ENCODE peak calls at places on chromosome 6, in ten cellular contexts. R is prostate gland, Y is glutamatergic neuron, Z is choroid plexus epithelial cell, G is AG09319, V is nephron progenitor cell, D is Peyer's patch, E is foreskin keratinocyte, W is HCT116, P is neural crest cell. U is an unnamed sample.

GRCh38 chr6:155200012-155200411 is 63.8 kb upstream of the CLDN20 start:
- DNase-seq in G (no peak), R (no peak), E (no peak), V (no peak), Y (no peak), W (no peak), D (no peak), P (no peak), Z (peak), U (peak)

GRCh38 chr6:121780325-121781313 is 345.2 kb downstream of the GJA1 start:
- DNase-seq in Y (peak), D (no peak), Z (peak), P (no peak), G (peak), R (peak), V (peak), E (peak), W (peak), U (peak)

GRCh38 chr6:170172406-170172805 is 118.5 kb downstream of the DLL1 start:
- DNase-seq in R (no peak), G (no peak), Y (no peak), P (no peak), D (no peak), Z (no peak), E (no peak), V (no peak), W (no peak), U (no peak)

GRCh38 chr6:129936329-129937165 is 75.4 kb upstream of the TMEM244 start:
- DNase-seq in E (peak), W (peak), R (no peak), V (peak), G (peak), D (no peak), Z (peak), Y (peak), P (peak), U (peak)

GRCh38 chr6:56581561-56581960 is 61.1 kb downstream of the DST start:
- DNase-seq in G (no peak), P (no peak), R (no peak), V (no peak), E (no peak), D (no peak), Y (no peak), Z (no peak), W (no peak), U (no peak)

GRCh38 chr6:44841829-44842228 is 454.3 kb downstream of the CDC5L start:
- DNase-seq in Z (no peak), Y (no peak), D (no peak), G (no peak), E (no peak), W (no peak), P (no peak), R (no peak), V (no peak), U (no peak)

GRCh38 chr6:11911535-11911934 is 100.6 kb upstream of the HIVEP1 start:
- DNase-seq in V (no peak), E (no peak), D (no peak), P (no peak), Y (no peak), Z (no peak), R (no peak), G (no peak), W (no peak), U (peak)

GRCh38 chr6:157982297-157982579 is 575 bp downstream of the SYNJ2 start:
- DNase-seq in G (no peak), P (no peak), Y (peak), Z (peak), E (no peak), W (no peak), R (peak), V (no peak), D (peak), U (no peak)

GRCh38 chr6:143843689-143844405 is 709 bp downstream of the LTV1 start:
- DNase-seq in V (no peak), Y (no peak), D (no peak), P (no peak), W (no peak), E (peak), R (no peak), G (no peak), Z (peak), U (no peak)

GRCh38 chr6:156395276-156395675 is 381.9 kb upstream of the ARID1B start:
- DNase-seq in D (peak), R (no peak), Y (no peak), P (no peak), V (no peak), G (no peak), Z (no peak), E (no peak), W (no peak), U (no peak)

GRCh38 chr6:142302427-142303190 is 802 bp downstream of the ADGRG6 start:
- DNase-seq in Y (no peak), Z (no peak), R (peak), W (peak), P (no peak), E (peak), G (no peak), V (no peak), D (no peak), U (no peak)

GRCh38 chr6:156850356-156850755 is 73.2 kb downstream of the ARID1B start:
- DNase-seq in W (no peak), R (no peak), Z (no peak), Y (no peak), D (no peak), P (no peak), V (no peak), G (no peak), E (no peak), U (no peak)

GRCh38 chr6:152695317-152696043 is 2.2 kb upstream of the MYCT1 start:
- DNase-seq in P (no peak), G (no peak), R (no peak), Y (no peak), V (no peak), E (peak), D (no peak), W (no peak), Z (peak), U (no peak)

GRCh38 chr6:158631678-158632537 is 12.6 kb downstream of the DYNLT1 start:
- DNase-seq in R (no peak), Z (peak), W (peak), V (no peak), P (no peak), D (peak), E (no peak), G (no peak), Y (no peak), U (peak)

GRCh38 chr6:110395221-110395620 is 20.2 kb downstream of the DDO start:
- DNase-seq in G (no peak), D (no peak), W (no peak), Y (no peak), R (no peak), Z (no peak), P (no peak), V (no peak), E (no peak), U (no peak)

GRCh38 chr6:40710626-40711354 is 123.6 kb upstream of the LRFN2 start:
- DNase-seq in D (no peak), P (no peak), Z (peak), V (no peak), G (no peak), W (no peak), E (no peak), R (no peak), Y (no peak), U (no peak)

GRCh38 chr6:111995409-111995808 is 58.5 kb upstream of the CCN6 start:
- DNase-seq in P (no peak), G (no peak), V (no peak), W (no peak), D (no peak), R (no peak), E (no peak), Z (no peak), Y (no peak), U (peak)

GRCh38 chr6:155782320-155782730 is 326.7 kb upstream of the NOX3 start:
- DNase-seq in E (peak), G (peak), D (no peak), R (peak), Z (peak), P (no peak), Y (no peak), V (no peak), W (peak), U (peak)

GRCh38 chr6:128275681-128276080 is 244.7 kb downstream of the PTPRK start:
- DNase-seq in W (no peak), Y (no peak), Z (peak), P (no peak), D (no peak), G (no peak), R (no peak), E (no peak), V (no peak), U (no peak)

GRCh38 chr6:108156180-108156937 is 9.5 kb upstream of the NR2E1 start:
- DNase-seq in R (peak), V (no peak), P (no peak), D (no peak), W (no peak), Z (no peak), G (no peak), E (no peak), Y (no peak), U (peak)

GRCh38 chr6:7401103-7401502 is 11.5 kb downstream of the RIOK1 start:
- DNase-seq in V (no peak), E (no peak), W (no peak), P (no peak), Z (peak), D (no peak), Y (no peak), R (no peak), G (no peak), U (peak)

GRCh38 chr6:139967497-139967896 is 593.0 kb upstream of the CITED2 start:
- DNase-seq in W (no peak), V (no peak), E (no peak), G (no peak), Y (no peak), D (no peak), P (no peak), R (no peak), Z (peak), U (no peak)

GRCh38 chr6:403659-404655 is 12.4 kb downstream of the IRF4 start:
- DNase-seq in Z (no peak), P (no peak), W (no peak), Y (no peak), G (no peak), D (no peak), R (no peak), V (no peak), E (no peak), U (no peak)

GRCh38 chr6:48113130-48113529 is 2.1 kb upstream of the PTCHD4 start:
- DNase-seq in Z (no peak), E (no peak), D (no peak), P (no peak), V (no peak), Y (no peak), W (no peak), R (no peak), G (no peak), U (no peak)

GRCh38 chr6:125014157-125014957 is 52.1 kb downstream of the RNF217 start:
- DNase-seq in P (no peak), Z (peak), R (no peak), D (no peak), W (no peak), G (peak), E (peak), Y (no peak), V (no peak), U (peak)

GRCh38 chr6:82741325-82741995 is 324.2 kb downstream of the UBE3D start:
- DNase-seq in G (no peak), W (no peak), R (no peak), E (no peak), Z (no peak), D (no peak), Y (no peak), P (no peak), V (no peak), U (peak)

GRCh38 chr6:89567635-89568390 is 70.7 kb downstream of the LYRM2 start:
- DNase-seq in Z (no peak), D (no peak), P (no peak), G (no peak), E (no peak), Y (no peak), V (no peak), W (no peak), R (no peak), U (no peak)

GRCh38 chr6:170208171-170208601 is 82.7 kb downstream of the DLL1 start:
- DNase-seq in V (no peak), Y (no peak), P (no peak), G (no peak), E (no peak), D (peak), W (no peak), Z (no peak), R (peak), U (no peak)

GRCh38 chr6:110878751-110879539 is 4.4 kb downstream of the AMD1 start:
- DNase-seq in V (peak), G (no peak), W (no peak), Z (peak), D (no peak), E (no peak), Y (peak), R (peak), P (peak), U (peak)

GRCh38 chr6:82955841-82956240 is 109.8 kb downstream of the UBE3D start:
- DNase-seq in G (no peak), V (no peak), W (no peak), Y (no peak), R (no peak), Z (peak), E (peak), D (no peak), P (no peak), U (peak)

GRCh38 chr6:166419268-166419667 is 36.5 kb upstream of the MPC1 start:
- DNase-seq in V (no peak), Z (peak), E (peak), P (no peak), Y (no peak), W (no peak), G (no peak), R (no peak), D (no peak), U (no peak)

GRCh38 chr6:28643017-28643740 is 117.5 kb downstream of the GPX5 start:
- DNase-seq in Y (peak), R (no peak), E (peak), D (no peak), W (peak), P (peak), G (peak), V (peak), Z (peak), U (peak)

GRCh38 chr6:112690497-112691202 is 343.5 kb downstream of the RFPL4B start:
- DNase-seq in R (no peak), G (peak), D (no peak), Z (peak), E (no peak), W (no peak), V (no peak), Y (no peak), P (no peak), U (peak)

GRCh38 chr6:141548969-141549368 is 583.8 kb upstream of the GJE1 start:
- DNase-seq in W (no peak), D (no peak), Z (peak), R (no peak), Y (no peak), G (no peak), V (no peak), E (peak), P (no peak), U (no peak)

GRCh38 chr6:6900566-6901204 is 207.1 kb upstream of the RREB1 start:
- DNase-seq in W (no peak), V (no peak), Z (no peak), D (no peak), E (no peak), P (no peak), Y (no peak), G (no peak), R (no peak), U (no peak)

GRCh38 chr6:28772480-28773381 is 151.1 kb downstream of the TRIM27 start:
- DNase-seq in D (no peak), R (no peak), W (peak), V (peak), P (no peak), Z (no peak), Y (no peak), G (no peak), E (no peak), U (no peak)

DNA sequence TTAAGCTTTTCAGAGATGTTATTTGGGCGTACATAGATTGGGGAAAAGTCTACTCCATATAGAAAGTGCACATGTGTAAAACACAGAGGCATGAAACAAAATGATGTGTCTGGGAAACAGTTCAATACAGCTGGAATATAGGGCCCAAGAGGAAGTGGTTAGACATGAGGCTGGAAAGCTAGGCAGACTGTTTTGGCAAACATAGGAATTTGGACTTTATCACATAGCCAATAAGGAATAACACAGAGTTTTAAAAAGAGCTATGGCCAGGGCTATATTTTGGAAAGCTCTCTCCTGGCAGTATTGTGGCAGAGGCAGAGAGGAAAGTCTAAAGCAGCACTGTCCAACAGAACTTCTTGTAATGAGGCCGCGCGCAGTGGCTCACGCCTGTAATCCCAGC is 2.5 kb upstream of the BRD2 start:
- DNase-seq in W (no peak), P (no peak), Z (no peak), Y (no peak), G (no peak), R (no peak), V (no peak), E (no peak), D (no peak), U (no peak)
- TF ChIP-seq CTCF in W (no peak), P (no peak), Z (no peak), Y (no peak), G (no peak), R (no peak), V (no peak), E (no peak), D (no peak), U (no peak)

DNA sequence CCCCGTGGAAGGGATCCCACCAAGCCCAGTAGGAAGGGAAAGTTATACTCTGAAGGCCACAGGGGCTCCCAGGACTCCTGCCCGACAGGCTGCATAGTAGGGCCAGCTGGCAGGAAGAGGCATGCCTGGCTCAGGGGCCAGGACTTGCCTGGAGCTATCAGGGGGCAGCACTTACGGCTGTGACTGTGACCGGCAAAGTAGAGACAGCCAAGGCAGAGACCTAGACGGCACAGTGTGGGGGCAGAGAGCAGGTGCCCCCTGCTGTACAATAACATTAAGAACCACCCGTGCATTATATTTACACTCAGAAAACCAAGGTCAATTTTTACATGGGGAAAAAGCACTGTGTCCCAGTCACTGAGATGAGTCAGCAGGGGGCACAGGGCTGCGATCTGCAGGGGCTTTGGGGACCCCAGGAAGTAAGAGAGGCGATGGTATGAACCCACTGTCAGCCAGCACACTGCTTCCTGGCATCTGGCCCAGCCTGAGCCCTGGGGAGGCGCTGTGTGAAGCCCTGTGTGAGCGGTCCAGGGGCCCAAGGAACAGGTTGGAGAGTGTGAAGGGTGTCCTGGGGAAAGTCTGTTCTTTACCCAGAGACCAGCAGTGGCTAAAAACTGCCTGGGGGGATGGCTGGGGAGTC is 9.9 kb downstream of the CCDC167 start:
- DNase-seq in W (no peak), D (peak), P (no peak), Z (peak), E (no peak), V (no peak), R (no peak), G (no peak), Y (no peak), U (no peak)
- TF ChIP-seq CTCF in W (peak), D (no peak), P (no peak), Z (peak), E (peak), V (no peak), R (no peak), G (peak), Y (no peak), U (peak)

GRCh38 chr6:2989332-2990178 is 10.1 kb upstream of the NQO2 start:
- DNase-seq in E (peak), R (peak), G (peak), Y (peak), V (peak), W (peak), D (peak), Z (peak), P (peak), U (peak)
- TF ChIP-seq CTCF in E (no peak), R (no peak), G (no peak), Y (peak), V (no peak), W (no peak), D (no peak), Z (no peak), P (peak), U (peak)

DNA sequence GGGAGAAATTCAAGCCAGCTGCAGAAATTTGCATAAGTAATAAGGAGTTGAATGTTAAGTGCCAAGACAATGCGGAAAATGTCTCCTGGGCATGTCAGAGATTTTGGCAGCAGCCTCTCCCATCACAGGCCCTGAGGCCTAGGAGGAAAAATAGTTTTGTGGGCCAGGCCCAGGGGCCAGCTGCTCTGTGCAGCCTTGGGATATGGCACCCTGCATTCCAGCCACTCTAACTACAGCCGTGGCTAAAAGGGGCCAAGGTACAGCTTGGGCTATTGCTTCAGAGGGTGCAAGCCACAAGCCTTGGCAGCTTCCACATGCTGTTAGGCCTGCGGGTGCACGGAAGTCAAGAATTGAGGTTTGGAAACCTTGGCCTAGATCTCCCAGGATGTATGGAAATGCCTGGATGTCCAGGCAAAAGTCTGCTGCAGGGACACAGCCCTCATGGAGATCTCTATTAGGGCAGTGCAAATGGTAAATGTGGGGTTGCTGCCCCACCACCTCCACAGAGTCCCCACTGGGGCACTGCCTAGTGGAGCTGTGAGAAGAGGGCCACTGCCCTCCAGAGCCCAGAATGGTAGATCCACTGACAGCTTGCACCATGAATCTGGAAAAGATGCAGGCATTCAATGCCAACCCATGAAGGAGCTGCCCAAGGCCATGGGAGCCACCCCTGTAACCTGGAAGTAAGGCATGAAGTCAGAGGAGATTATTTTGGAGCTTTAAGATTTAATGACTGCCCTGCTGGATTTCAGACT is 126.5 kb downstream of the DTNBP1 start:
- DNase-seq in D (no peak), Y (no peak), W (no peak), Z (no peak), R (no peak), G (no peak), P (no peak), E (no peak), V (no peak), U (no peak)
- TF ChIP-seq CTCF in D (no peak), Y (no peak), W (no peak), Z (no peak), R (no peak), G (no peak), P (no peak), E (no peak), V (no peak), U (no peak)

DNA sequence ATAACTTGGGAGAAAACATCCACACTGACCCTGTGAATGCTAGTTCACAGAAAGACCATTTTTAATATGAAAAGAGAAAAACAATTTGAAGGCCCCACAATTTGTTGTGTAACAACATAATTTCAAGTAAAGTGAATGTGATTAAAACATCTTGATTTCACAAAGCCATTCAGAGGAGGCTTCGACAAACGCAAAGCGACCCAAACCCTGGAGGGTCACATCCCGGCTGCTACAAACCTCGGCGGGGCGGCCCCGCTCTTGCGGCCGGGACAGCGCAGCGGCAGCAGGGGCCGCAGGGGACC is 14.0 kb downstream of the FOXC1 start:
- DNase-seq in E (no peak), G (no peak), Z (no peak), R (no peak), V (no peak), Y (no peak), D (no peak), P (no peak), W (no peak), U (no peak)
- TF ChIP-seq CTCF in E (no peak), G (no peak), Z (no peak), R (no peak), V (no peak), Y (no peak), D (no peak), P (no peak), W (no peak), U (no peak)